ENCODE peak calls at places on chromosomes 13 and 19, in ten cellular contexts. I, Q, G, S, E, R, P, M, J and X are unnamed samples. For H3K4me1, the result is how much of the 10 kb centered on the place peaks cover.

GRCh38 chr19:36221474-36221873 is 6.6 kb downstream of the ZNF146 start:
- DNase-seq in I (no peak), Q (no peak), G (no peak), S (no peak), E (no peak), R (no peak), P (no peak), M (no peak), J (no peak), X (no peak)

GRCh38 chr19:6608950-6609349 is 18.0 kb upstream of the CD70 start:
- DNase-seq in I (no peak), Q (no peak), G (no peak), S (no peak), E (no peak), R (no peak), P (no peak), M (no peak), J (no peak), X (no peak)

GRCh38 chr19:31171936-31172335 is 177.3 kb downstream of the TSHZ3 start:
- DNase-seq in I (no peak), Q (no peak), G (no peak), S (no peak), E (no peak), R (no peak), P (no peak), M (no peak), J (no peak), X (no peak)

GRCh38 chr19:35427187-35427586 is 20.9 kb upstream of the FFAR2 start:
- DNase-seq in I (no peak), Q (peak), G (no peak), S (no peak), E (no peak), R (no peak), P (no peak), M (no peak), J (no peak), X (no peak)

GRCh38 chr13:113034451-113035208 is 65.6 kb downstream of the MCF2L start:
- DNase-seq in I (peak), Q (no peak), G (peak), S (peak), E (peak), R (peak), P (peak), M (no peak), J (peak), X (no peak)

GRCh38 chr19:7679017-7679720 is 1.5 kb upstream of the TRAPPC5 start:
- DNase-seq in I (no peak), Q (no peak), G (no peak), S (no peak), E (peak), R (no peak), P (peak), M (no peak), J (no peak), X (no peak)

GRCh38 chr13:89750371-89750770 is 1597.1 kb upstream of the MIR17HG start:
- DNase-seq in I (no peak), Q (no peak), G (no peak), S (no peak), E (no peak), R (no peak), P (no peak), M (no peak), J (no peak), X (no peak)

GRCh38 chr19:49315111-49315510 is 9.9 kb downstream of the SLC6A16 start:
- DNase-seq in I (no peak), Q (no peak), G (no peak), S (no peak), E (no peak), R (no peak), P (no peak), M (no peak), J (no peak), X (no peak)

GRCh38 chr13:51229731-51230130 is 7.5 kb downstream of the FAM124A start:
- DNase-seq in I (no peak), Q (no peak), G (no peak), S (no peak), E (no peak), R (no peak), P (no peak), M (no peak), J (no peak), X (no peak)

GRCh38 chr13:68234278-68234677 is 1004.1 kb upstream of the PCDH9 start:
- DNase-seq in I (no peak), Q (no peak), G (no peak), S (no peak), E (no peak), R (peak), P (no peak), M (no peak), J (no peak), X (no peak)

GRCh38 chr13:113982296-113982661 is 8.4 kb upstream of the C13orf46 start:
- DNase-seq in I (peak), Q (peak), G (no peak), S (no peak), E (peak), R (no peak), P (no peak), M (peak), J (peak), X (no peak)

GRCh38 chr13:75258159-75258782 is 223.7 kb downstream of the TBC1D4 start:
- DNase-seq in I (no peak), Q (no peak), G (no peak), S (peak), E (no peak), R (peak), P (peak), M (no peak), J (no peak), X (no peak)

GRCh38 chr19:49340069-49340864 is 5.1 kb downstream of the CD37 start:
- DNase-seq in I (peak), Q (peak), G (peak), S (no peak), E (peak), R (no peak), P (peak), M (peak), J (peak), X (no peak)

GRCh38 chr19:558770-559439 is 13.5 kb upstream of the BSG start:
- DNase-seq in I (peak), Q (no peak), G (peak), S (no peak), E (no peak), R (no peak), P (peak), M (no peak), J (no peak), X (no peak)

GRCh38 chr19:45098521-45099464 is 5.8 kb downstream of the PPP1R37 start:
- DNase-seq in I (no peak), Q (no peak), G (no peak), S (no peak), E (peak), R (peak), P (peak), M (no peak), J (peak), X (no peak)

GRCh38 chr19:40054632-40055031 is 1.4 kb downstream of the ZNF780B start:
- DNase-seq in I (no peak), Q (no peak), G (no peak), S (no peak), E (no peak), R (no peak), P (no peak), M (no peak), J (no peak), X (no peak)

GRCh38 chr13:98098511-98098910 is 44.4 kb upstream of the FARP1 start:
- DNase-seq in I (no peak), Q (no peak), G (no peak), S (no peak), E (no peak), R (peak), P (no peak), M (no peak), J (no peak), X (no peak)

DNA sequence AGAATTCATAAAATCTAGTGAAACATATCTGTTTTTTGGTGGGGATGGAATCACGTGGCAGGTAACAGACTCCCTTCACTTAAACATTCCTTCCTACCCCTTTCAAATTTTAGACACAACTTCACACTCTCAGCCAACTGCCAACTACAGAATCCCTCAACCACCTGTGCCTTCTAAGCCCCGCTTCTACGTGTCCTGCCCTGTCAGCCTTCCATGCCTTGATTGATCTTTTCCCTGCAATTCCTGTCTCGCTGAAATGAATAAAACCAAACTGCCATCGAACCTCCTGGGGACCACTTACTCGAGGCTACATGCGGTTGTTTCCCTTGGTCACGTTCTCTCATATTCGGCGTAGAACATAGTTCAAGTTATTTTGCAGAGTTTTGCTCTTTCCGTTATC is 1.2 kb downstream of the ZNF625 start:
- DNase-seq in I (no peak), Q (no peak), G (no peak), S (no peak), E (no peak), R (no peak), P (no peak), M (no peak), J (no peak), X (no peak)
- H3K27ac ChIP-seq in I (no peak), Q (no peak), G (no peak), S (no peak), E (peak), R (no peak), P (peak), M (peak), J (no peak), X (no peak)

GRCh38 chr19:41297628-41298326 is 12.2 kb upstream of the CCDC97 start:
- DNase-seq in I (no peak), Q (peak), G (no peak), S (no peak), E (no peak), R (no peak), P (no peak), M (no peak), J (no peak), X (no peak)
- H3K4me3 ChIP-seq in I (no peak), Q (no peak), G (no peak), S (no peak), E (no peak), R (no peak), P (no peak), M (no peak), J (no peak), X (no peak)

GRCh38 chr19:34181111-34181864 is 9.0 kb downstream of the LSM14A start:
- DNase-seq in I (no peak), Q (no peak), G (no peak), S (no peak), E (no peak), R (no peak), P (no peak), M (no peak), J (no peak), X (no peak)
- H3K4me1 ChIP-seq in I (half or more), Q (under half), G (under half), S (under half), E (half or more), R (under half), P (half or more), M (under half), J (half or more), X (under half)

GRCh38 chr19:46287585-46287984 is 9.3 kb upstream of the HIF3A start:
- DNase-seq in I (no peak), Q (no peak), G (no peak), S (no peak), E (no peak), R (no peak), P (no peak), M (no peak), J (no peak), X (no peak)

GRCh38 chr19:46294475-46294874 is 2.4 kb upstream of the HIF3A start:
- DNase-seq in I (no peak), Q (no peak), G (no peak), S (no peak), E (no peak), R (no peak), P (no peak), M (no peak), J (no peak), X (no peak)

GRCh38 chr19:46288896-46289588 is 7.8 kb upstream of the HIF3A start:
- DNase-seq in I (no peak), Q (no peak), G (peak), S (no peak), E (no peak), R (peak), P (peak), M (no peak), J (no peak), X (peak)

GRCh38 chr19:46291829-46292228 is 5.0 kb upstream of the HIF3A start:
- DNase-seq in I (no peak), Q (no peak), G (no peak), S (no peak), E (no peak), R (no peak), P (no peak), M (no peak), J (no peak), X (no peak)

GRCh38 chr19:46289724-46290619 is 6.9 kb upstream of the HIF3A start:
- DNase-seq in I (no peak), Q (no peak), G (no peak), S (no peak), E (no peak), R (no peak), P (no peak), M (no peak), J (no peak), X (no peak)
- H3K27ac ChIP-seq in I (no peak), Q (peak), G (no peak), S (no peak), E (no peak), R (no peak), P (no peak), M (no peak), J (no peak), X (no peak)